ENCODE peak calls at places on chromosomes 6 and 20, in five cellular contexts. Z is A549, B is upper lobe of left lung, P is tibial nerve, L is body of pancreas. N is an unnamed sample. For H3K4me1, the result is how much of the 10 kb centered on the place peaks cover.

GRCh38 chr6:133202610-133203343 is 38.4 kb upstream of the EYA4 start:
- DNase-seq in Z (no peak), B (no peak), P (no peak), L (no peak), N (no peak)

GRCh38 chr20:56579261-56579660 is 46.2 kb downstream of the FAM209B start:
- DNase-seq in Z (no peak), B (no peak), P (no peak), L (no peak), N (no peak)

GRCh38 chr6:89564752-89565427 is 73.7 kb downstream of the LYRM2 start:
- DNase-seq in Z (no peak), B (no peak), P (no peak), L (no peak), N (no peak)

GRCh38 chr6:42781811-42782688 is at the start of gene BICRAL:
- DNase-seq in Z (peak), B (peak), P (peak), L (peak), N (peak)

GRCh38 chr20:24684421-24684871 is 215.0 kb downstream of the SYNDIG1 start:
- DNase-seq in Z (no peak), B (no peak), P (no peak), L (no peak), N (no peak)

GRCh38 chr20:33490023-33490933 is at the start of gene CBFA2T2:
- DNase-seq in Z (peak), B (peak), P (peak), L (no peak), N (peak)

GRCh38 chr6:11609324-11610071 is 71.9 kb downstream of the TMEM170B start:
- DNase-seq in Z (peak), B (peak), P (no peak), L (no peak), N (no peak)

GRCh38 chr6:107658920-107659879 is 164.9 kb downstream of the SCML4 start:
- DNase-seq in Z (no peak), B (no peak), P (no peak), L (no peak), N (no peak)

GRCh38 chr6:125867483-125867935 is 76.7 kb downstream of the NCOA7 start:
- DNase-seq in Z (no peak), B (peak), P (no peak), L (no peak), N (peak)

GRCh38 chr6:111763381-111763780 is 109.9 kb downstream of the FYN start:
- DNase-seq in Z (no peak), B (no peak), P (no peak), L (no peak), N (no peak)

GRCh38 chr6:68197356-68197755 is 437.7 kb upstream of the ADGRB3 start:
- DNase-seq in Z (no peak), B (no peak), P (no peak), L (no peak), N (no peak)

GRCh38 chr6:28648878-28649375 is 123.2 kb downstream of the GPX5 start:
- DNase-seq in Z (peak), B (no peak), P (no peak), L (no peak), N (no peak)

GRCh38 chr6:111175135-111175534 is 87.8 kb downstream of the SLC16A10 start:
- DNase-seq in Z (no peak), B (no peak), P (no peak), L (no peak), N (no peak)

GRCh38 chr20:9492067-9492466 is 22.3 kb upstream of the LAMP5 start:
- DNase-seq in Z (no peak), B (no peak), P (no peak), L (no peak), N (no peak)

GRCh38 chr6:37704923-37705238 is 7.2 kb upstream of the MDGA1 start:
- DNase-seq in Z (no peak), B (no peak), P (no peak), L (no peak), N (no peak)

GRCh38 chr6:20253021-20253420 is 40.8 kb upstream of the MBOAT1 start:
- DNase-seq in Z (no peak), B (no peak), P (no peak), L (no peak), N (no peak)

GRCh38 chr6:31592396-31592771 is 422 bp downstream of the NCR3 start:
- DNase-seq in Z (no peak), B (no peak), P (no peak), L (no peak), N (no peak)

GRCh38 chr6:31597006-31597405 is 4.2 kb upstream of the NCR3 start:
- DNase-seq in Z (peak), B (no peak), P (no peak), L (no peak), N (no peak)
- TF ChIP-seq CTCF in Z (peak), B (peak), P (peak), L (peak), N (peak)

GRCh38 chr20:62353289-62354030 is 13.7 kb downstream of the LAMA5 start:
- DNase-seq in Z (no peak), B (no peak), P (no peak), L (no peak), N (no peak)

GRCh38 chr20:62354031-62354808 is 12.9 kb downstream of the LAMA5 start:
- DNase-seq in Z (no peak), B (no peak), P (no peak), L (no peak), N (no peak)

GRCh38 chr20:62350629-62351422 is 16.3 kb downstream of the LAMA5 start:
- DNase-seq in Z (no peak), B (no peak), P (no peak), L (no peak), N (no peak)

GRCh38 chr20:62351469-62352401 is 15.4 kb downstream of the LAMA5 start:
- DNase-seq in Z (no peak), B (no peak), P (no peak), L (no peak), N (no peak)

DNA sequence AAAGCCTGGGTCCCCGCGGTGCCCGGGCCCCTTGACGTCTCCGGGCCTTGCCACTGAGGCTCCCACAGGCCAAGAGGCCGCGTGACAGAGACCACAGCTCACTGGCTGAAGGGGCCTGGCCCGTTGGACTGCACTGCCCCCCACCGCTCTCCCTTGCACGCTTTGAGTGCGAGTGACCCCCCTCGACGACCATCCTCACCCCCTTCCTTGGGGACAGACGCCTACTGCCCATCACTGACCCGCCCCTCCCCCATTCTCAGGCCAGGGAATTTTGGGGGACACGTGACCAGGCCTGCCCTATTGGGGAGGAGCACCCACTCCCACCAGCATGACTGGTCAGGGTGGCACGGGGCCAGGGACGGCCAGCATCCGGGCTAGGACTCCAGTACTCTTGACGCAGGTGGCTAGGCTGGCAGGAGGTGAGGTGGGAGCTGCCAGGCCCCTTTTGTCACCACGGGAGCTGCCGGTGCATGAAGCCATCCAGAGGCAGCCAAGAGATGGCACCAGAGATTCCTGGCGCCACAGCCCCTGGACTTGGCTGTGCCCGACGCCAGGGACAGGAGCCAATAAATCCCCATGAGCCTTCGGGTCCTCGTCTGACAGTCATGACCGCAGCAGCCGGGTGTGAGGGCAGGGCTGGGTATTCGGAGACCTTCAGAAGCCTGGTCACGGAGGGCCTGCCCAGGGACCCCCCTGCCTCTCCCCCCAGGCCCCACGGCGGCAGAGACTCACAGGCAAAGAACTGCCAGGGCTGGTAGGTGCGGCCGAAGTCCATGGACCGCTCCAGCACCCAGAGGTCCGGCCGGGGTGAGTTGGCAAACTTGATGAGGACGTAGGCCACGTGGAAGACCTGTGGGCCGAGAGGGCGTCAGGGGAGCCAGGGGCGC is 14.5 kb downstream of the LAMA5 start:
- DNase-seq in Z (peak), B (no peak), P (no peak), L (no peak), N (peak)
- H3K4me1 ChIP-seq in Z (half or more), B (under half), P (under half), L (under half), N (under half)

GRCh38 chr6:136822379-136823127 is at the start of gene PEX7:
- DNase-seq in Z (peak), B (peak), P (peak), L (peak), N (peak)
- TF ChIP-seq POLR2A in Z (peak), B (peak), P (no peak), L (peak), N (peak)

GRCh38 chr6:144090384-144090783 is 5.0 kb downstream of the SF3B5 start:
- DNase-seq in Z (no peak), B (no peak), P (no peak), L (no peak), N (no peak)
- TF ChIP-seq CTCF in Z (peak), B (no peak), P (no peak), L (no peak), N (no peak)

GRCh38 chr6:52304917-52305316 is 20.4 kb upstream of the MCM3 start:
- DNase-seq in Z (no peak), B (no peak), P (no peak), L (no peak), N (no peak)
- H3K4me1 ChIP-seq in Z (under half), B (under half), P (under half), L (under half), N (under half)

DNA sequence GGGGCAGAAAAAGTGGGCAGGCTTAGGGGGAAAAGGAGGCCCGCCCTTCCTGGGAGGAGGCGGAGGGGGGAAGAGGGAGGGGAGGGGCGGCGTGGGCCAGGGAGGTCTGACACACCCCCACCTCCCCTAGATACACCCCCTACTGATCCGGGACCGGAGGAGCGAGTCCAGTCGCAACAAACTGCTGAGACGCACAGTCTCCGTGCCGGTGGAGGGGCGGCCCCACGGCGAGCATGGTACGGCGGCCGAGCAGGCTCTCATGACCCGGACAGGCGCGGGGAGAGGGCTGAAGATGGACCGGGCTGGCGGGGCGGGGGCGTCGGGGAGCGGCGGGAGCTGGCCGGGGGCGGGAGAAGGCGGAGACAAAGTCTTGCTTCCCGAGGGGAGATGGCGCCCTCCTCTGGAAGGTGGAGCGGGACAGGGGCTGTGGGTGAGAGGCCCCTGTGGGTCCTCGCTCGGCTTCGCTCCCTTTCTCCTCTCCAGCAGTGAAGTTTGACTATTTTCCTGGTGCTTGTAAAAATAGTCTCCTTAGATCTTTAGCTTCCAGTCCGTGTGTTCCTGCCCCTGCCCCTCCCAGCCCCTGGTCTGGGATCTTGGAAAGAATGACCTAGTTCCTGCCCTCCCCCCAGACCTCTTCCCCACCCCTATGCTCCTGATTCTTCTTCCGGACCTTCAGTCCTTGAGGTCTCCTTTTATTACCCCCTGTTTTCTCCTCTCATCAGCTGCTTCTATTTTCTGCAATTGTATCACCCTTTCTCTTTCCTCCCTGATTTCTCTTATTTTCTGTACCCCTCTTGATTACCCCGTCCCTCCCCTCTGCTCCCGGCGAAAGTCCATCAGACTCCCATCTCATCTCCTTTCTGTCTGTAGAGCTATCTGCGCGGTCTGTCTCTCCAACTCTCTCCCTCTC is 6.1 kb downstream of the SYNGAP1 start:
- DNase-seq in Z (peak), B (peak), P (peak), L (peak), N (peak)
- TF ChIP-seq POLR2A in Z (peak), B (peak), P (no peak), L (peak), N (no peak)

N was measured in breast epithelium.